ENCODE peak calls at places on chromosomes 16 and 17, in ten cellular contexts. One of them, this sample, is unnamed.
A peak's percentile ranks its signal among the peaks of the same experiment; 100 is the strongest.

GRCh38 chr16:21097151-21097550 is 53.5 kb downstream of the DNAH3 start:
- DNase-seq in AG04450: no peak
- DNase-seq in dorsolateral prefrontal cortex: no peak
- DNase-seq in heart left ventricle: no peak
- DNase-seq in lower leg skin: peak; percentile 7
- DNase-seq in adrenal gland: no peak
- DNase-seq in cardiac muscle cell: no peak
- DNase-seq in uterus: no peak
- DNase-seq in K562: no peak
- DNase-seq in heart right ventricle: no peak
- DNase-seq in this sample: no peak

GRCh38 chr16:65201446-65202010 is 79.7 kb upstream of the CDH11 start:
- DNase-seq in AG04450: no peak
- DNase-seq in dorsolateral prefrontal cortex: no peak
- DNase-seq in heart left ventricle: no peak
- DNase-seq in lower leg skin: no peak
- DNase-seq in adrenal gland: no peak
- DNase-seq in cardiac muscle cell: peak; percentile 41
- DNase-seq in uterus: no peak
- DNase-seq in K562: no peak
- DNase-seq in heart right ventricle: no peak
- DNase-seq in this sample: no peak

GRCh38 chr16:685967-686366 is 1.8 kb upstream of the JMJD8 start:
- DNase-seq in AG04450: no peak
- DNase-seq in dorsolateral prefrontal cortex: no peak
- DNase-seq in heart left ventricle: no peak
- DNase-seq in lower leg skin: no peak
- DNase-seq in adrenal gland: peak; percentile 80
- DNase-seq in cardiac muscle cell: peak; percentile 43
- DNase-seq in uterus: no peak
- DNase-seq in K562: no peak
- DNase-seq in heart right ventricle: no peak
- DNase-seq in this sample: no peak

GRCh38 chr16:86525696-86526095 is 15.4 kb downstream of the FOXF1 start:
- DNase-seq in AG04450: no peak
- DNase-seq in dorsolateral prefrontal cortex: no peak
- DNase-seq in heart left ventricle: no peak
- DNase-seq in lower leg skin: no peak
- DNase-seq in adrenal gland: no peak
- DNase-seq in cardiac muscle cell: no peak
- DNase-seq in uterus: no peak
- DNase-seq in K562: no peak
- DNase-seq in heart right ventricle: no peak
- DNase-seq in this sample: no peak

GRCh38 chr16:67926181-67926742 is 5.4 kb downstream of the CTRL start:
- DNase-seq in AG04450: no peak
- DNase-seq in dorsolateral prefrontal cortex: no peak
- DNase-seq in heart left ventricle: no peak
- DNase-seq in lower leg skin: peak; percentile 86
- DNase-seq in adrenal gland: no peak
- DNase-seq in cardiac muscle cell: no peak
- DNase-seq in uterus: no peak
- DNase-seq in K562: no peak
- DNase-seq in heart right ventricle: no peak
- DNase-seq in this sample: no peak

GRCh38 chr17:21816592-21817567 is 124.6 kb downstream of the KCNJ18 start:
- DNase-seq in AG04450: no peak
- DNase-seq in dorsolateral prefrontal cortex: no peak
- DNase-seq in heart left ventricle: no peak
- DNase-seq in lower leg skin: peak; percentile 70
- DNase-seq in adrenal gland: no peak
- DNase-seq in cardiac muscle cell: no peak
- DNase-seq in uterus: no peak
- DNase-seq in K562: no peak
- DNase-seq in heart right ventricle: no peak
- DNase-seq in this sample: no peak

GRCh38 chr17:14304222-14304844 is 3.5 kb downstream of the HS3ST3B1 start:
- DNase-seq in AG04450: no peak
- DNase-seq in dorsolateral prefrontal cortex: no peak
- DNase-seq in heart left ventricle: no peak
- DNase-seq in lower leg skin: peak; percentile 39
- DNase-seq in adrenal gland: no peak
- DNase-seq in cardiac muscle cell: no peak
- DNase-seq in uterus: no peak
- DNase-seq in K562: no peak
- DNase-seq in heart right ventricle: no peak
- DNase-seq in this sample: no peak

GRCh38 chr17:38768417-38768816 is 15.9 kb downstream of the PSMB3 start:
- DNase-seq in AG04450: no peak
- DNase-seq in dorsolateral prefrontal cortex: no peak
- DNase-seq in heart left ventricle: no peak
- DNase-seq in lower leg skin: no peak
- DNase-seq in adrenal gland: peak; percentile 61
- DNase-seq in cardiac muscle cell: no peak
- DNase-seq in uterus: no peak
- DNase-seq in K562: no peak
- DNase-seq in heart right ventricle: no peak
- DNase-seq in this sample: no peak

GRCh38 chr17:40427002-40427491 is 9.4 kb upstream of the TOP2A start:
- DNase-seq in AG04450: no peak
- DNase-seq in dorsolateral prefrontal cortex: no peak
- DNase-seq in heart left ventricle: no peak
- DNase-seq in lower leg skin: peak; percentile 71
- DNase-seq in adrenal gland: no peak
- DNase-seq in cardiac muscle cell: no peak
- DNase-seq in uterus: no peak
- DNase-seq in K562: no peak
- DNase-seq in heart right ventricle: no peak
- DNase-seq in this sample: no peak

GRCh38 chr17:40422990-40423611 is 5.4 kb upstream of the TOP2A start:
- DNase-seq in AG04450: no peak
- DNase-seq in dorsolateral prefrontal cortex: no peak
- DNase-seq in heart left ventricle: no peak
- DNase-seq in lower leg skin: peak; percentile 74
- DNase-seq in adrenal gland: no peak
- DNase-seq in cardiac muscle cell: no peak
- DNase-seq in uterus: no peak
- DNase-seq in K562: peak; percentile 55
- DNase-seq in heart right ventricle: no peak
- DNase-seq in this sample: no peak

GRCh38 chr17:40431231-40431602 is 12.0 kb upstream of the IGFBP4 start:
- DNase-seq in AG04450: no peak
- DNase-seq in dorsolateral prefrontal cortex: no peak
- DNase-seq in heart left ventricle: no peak
- DNase-seq in lower leg skin: peak; percentile 34
- DNase-seq in adrenal gland: peak; percentile 7
- DNase-seq in cardiac muscle cell: no peak
- DNase-seq in uterus: no peak
- DNase-seq in K562: no peak
- DNase-seq in heart right ventricle: no peak
- DNase-seq in this sample: no peak

GRCh38 chr17:40430272-40431230 is 12.7 kb upstream of the IGFBP4 start:
- DNase-seq in AG04450: no peak
- DNase-seq in dorsolateral prefrontal cortex: no peak
- DNase-seq in heart left ventricle: no peak
- DNase-seq in lower leg skin: peak; percentile 63
- DNase-seq in adrenal gland: peak; percentile 3
- DNase-seq in cardiac muscle cell: no peak
- DNase-seq in uterus: no peak
- DNase-seq in K562: no peak
- DNase-seq in heart right ventricle: no peak
- DNase-seq in this sample: no peak

GRCh38 chr17:40425741-40426140 is 8.0 kb upstream of the TOP2A start:
- DNase-seq in AG04450: no peak
- DNase-seq in dorsolateral prefrontal cortex: no peak
- DNase-seq in heart left ventricle: no peak
- DNase-seq in lower leg skin: peak; percentile 75
- DNase-seq in adrenal gland: no peak
- DNase-seq in cardiac muscle cell: no peak
- DNase-seq in uterus: no peak
- DNase-seq in K562: no peak
- DNase-seq in heart right ventricle: no peak
- DNase-seq in this sample: no peak
- TF ChIP-seq CTCF in AG04450: no peak
- TF ChIP-seq CTCF in dorsolateral prefrontal cortex: no peak
- TF ChIP-seq CTCF in heart left ventricle: no peak
- TF ChIP-seq CTCF in lower leg skin: no peak
- TF ChIP-seq CTCF in adrenal gland: no peak
- TF ChIP-seq CTCF in cardiac muscle cell: no peak
- TF ChIP-seq CTCF in uterus: no peak
- TF ChIP-seq CTCF in K562: no peak
- TF ChIP-seq CTCF in heart right ventricle: no peak
- TF ChIP-seq CTCF in this sample: no peak

DNA sequence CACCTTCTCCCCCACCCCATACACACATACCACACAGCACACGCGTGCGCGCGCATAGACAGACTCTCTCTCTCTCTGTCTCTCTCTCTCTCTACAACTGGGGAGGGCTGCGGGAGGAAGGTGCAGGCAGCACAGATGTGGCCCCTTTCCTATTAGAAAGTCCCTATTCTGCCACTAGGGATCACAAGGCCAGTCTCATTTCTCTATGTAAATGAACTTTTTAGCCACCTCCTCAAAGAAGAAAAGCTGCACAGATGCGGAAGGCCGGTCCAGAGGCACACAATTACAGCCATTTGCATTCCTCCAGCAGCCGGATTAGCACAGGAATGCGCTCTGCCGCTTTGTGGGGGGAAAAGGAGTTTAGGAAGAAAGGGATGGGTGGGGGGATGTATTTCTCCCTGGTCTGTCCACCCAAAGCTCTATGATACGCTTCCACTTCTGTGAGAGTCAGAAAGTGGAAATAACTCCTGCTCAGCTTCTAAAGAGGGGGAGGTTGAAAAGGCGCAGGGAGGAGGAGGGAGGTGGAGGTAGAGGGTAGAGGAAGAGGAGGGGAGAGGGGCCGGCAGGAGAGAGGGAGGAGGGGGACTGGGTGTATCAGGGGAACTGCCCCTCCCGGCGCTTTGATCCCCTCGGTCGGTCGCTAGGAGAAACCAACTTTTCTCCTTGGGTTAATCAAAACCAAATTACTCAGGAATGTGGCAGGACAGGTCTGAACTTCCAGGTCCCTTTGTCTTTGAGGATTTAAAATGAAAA is 11.7 kb downstream of the ZFHX3 start:
- DNase-seq in AG04450: no peak
- DNase-seq in dorsolateral prefrontal cortex: no peak
- DNase-seq in heart left ventricle: no peak
- DNase-seq in lower leg skin: no peak
- DNase-seq in adrenal gland: no peak
- DNase-seq in cardiac muscle cell: no peak
- DNase-seq in uterus: no peak
- DNase-seq in K562: no peak
- DNase-seq in heart right ventricle: no peak
- DNase-seq in this sample: no peak
- H3K4me3 ChIP-seq in AG04450: no peak overlapping the region
- H3K4me3 ChIP-seq in dorsolateral prefrontal cortex: no peak overlapping the region
- H3K4me3 ChIP-seq in heart left ventricle: no peak overlapping the region
- H3K4me3 ChIP-seq in lower leg skin: no peak overlapping the region
- H3K4me3 ChIP-seq in adrenal gland: no peak overlapping the region
- H3K4me3 ChIP-seq in cardiac muscle cell: no peak overlapping the region
- H3K4me3 ChIP-seq in uterus: no peak overlapping the region
- H3K4me3 ChIP-seq in K562: no peak overlapping the region
- H3K4me3 ChIP-seq in heart right ventricle: no peak overlapping the region
- H3K4me3 ChIP-seq in this sample: no peak overlapping the region

GRCh38 chr16:12258806-12259205 is 282.3 kb downstream of the SNX29 start:
- DNase-seq in AG04450: no peak
- DNase-seq in dorsolateral prefrontal cortex: no peak
- DNase-seq in heart left ventricle: no peak
- DNase-seq in lower leg skin: no peak
- DNase-seq in adrenal gland: no peak
- DNase-seq in cardiac muscle cell: no peak
- DNase-seq in uterus: no peak
- DNase-seq in K562: no peak
- DNase-seq in heart right ventricle: no peak
- DNase-seq in this sample: no peak

GRCh38 chr16:12259258-12259657 is 282.7 kb downstream of the SNX29 start:
- DNase-seq in AG04450: no peak
- DNase-seq in dorsolateral prefrontal cortex: no peak
- DNase-seq in heart left ventricle: no peak
- DNase-seq in lower leg skin: no peak
- DNase-seq in adrenal gland: no peak
- DNase-seq in cardiac muscle cell: no peak
- DNase-seq in uterus: no peak
- DNase-seq in K562: no peak
- DNase-seq in heart right ventricle: no peak
- DNase-seq in this sample: no peak

GRCh38 chr16:12260119-12260646 is 283.6 kb downstream of the SNX29 start:
- DNase-seq in AG04450: no peak
- DNase-seq in dorsolateral prefrontal cortex: no peak
- DNase-seq in heart left ventricle: no peak
- DNase-seq in lower leg skin: no peak
- DNase-seq in adrenal gland: no peak
- DNase-seq in cardiac muscle cell: no peak
- DNase-seq in uterus: no peak
- DNase-seq in K562: no peak
- DNase-seq in heart right ventricle: no peak
- DNase-seq in this sample: no peak

GRCh38 chr16:12262454-12263180 is 286.1 kb downstream of the SNX29 start:
- DNase-seq in AG04450: no peak
- DNase-seq in dorsolateral prefrontal cortex: no peak
- DNase-seq in heart left ventricle: no peak
- DNase-seq in lower leg skin: no peak
- DNase-seq in adrenal gland: peak; percentile 30
- DNase-seq in cardiac muscle cell: no peak
- DNase-seq in uterus: no peak
- DNase-seq in K562: no peak
- DNase-seq in heart right ventricle: no peak
- DNase-seq in this sample: no peak

DNA sequence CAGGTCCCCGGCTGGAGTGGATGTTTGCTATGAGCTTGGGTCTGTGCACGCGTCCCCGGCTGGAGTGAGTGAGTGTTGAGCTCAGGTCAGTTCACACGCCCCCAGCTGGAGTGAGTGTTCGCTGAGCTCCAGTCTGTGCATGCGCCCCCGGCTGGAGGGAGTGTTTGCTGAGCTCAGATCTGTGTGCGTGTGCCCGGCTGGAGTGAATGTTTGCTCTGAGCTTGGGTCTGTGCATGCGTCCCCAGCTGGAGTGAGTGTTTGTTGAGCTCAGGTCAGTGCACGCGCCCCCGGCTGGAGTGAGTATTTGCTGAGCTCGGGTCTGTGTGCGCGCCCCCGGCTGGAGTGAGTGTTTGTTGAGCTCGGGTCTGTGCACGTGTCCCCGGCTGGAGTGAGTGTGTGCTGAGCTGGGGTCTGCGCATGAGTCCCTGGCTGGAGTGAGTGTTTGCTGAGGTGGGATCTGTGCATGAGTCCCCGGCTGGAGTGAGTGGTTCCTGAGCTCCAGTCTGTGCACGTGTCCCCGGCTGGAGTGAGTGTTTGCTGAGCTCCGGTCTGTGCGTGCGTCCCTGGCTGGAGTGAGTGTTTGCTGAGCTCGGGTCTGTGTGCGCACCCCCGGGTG is 284.2 kb downstream of the SNX29 start:
- DNase-seq in AG04450: peak; percentile 55
- DNase-seq in dorsolateral prefrontal cortex: no peak
- DNase-seq in heart left ventricle: peak; percentile 22
- DNase-seq in lower leg skin: no peak
- DNase-seq in adrenal gland: no peak
- DNase-seq in cardiac muscle cell: peak; percentile 50
- DNase-seq in uterus: no peak
- DNase-seq in K562: peak; percentile 73
- DNase-seq in heart right ventricle: peak; percentile 28
- DNase-seq in this sample: no peak
- TF ChIP-seq CTCF in AG04450: peak; percentile 43
- TF ChIP-seq CTCF in dorsolateral prefrontal cortex: no peak
- TF ChIP-seq CTCF in heart left ventricle: no peak
- TF ChIP-seq CTCF in lower leg skin: no peak
- TF ChIP-seq CTCF in adrenal gland: no peak
- TF ChIP-seq CTCF in cardiac muscle cell: no peak
- TF ChIP-seq CTCF in uterus: no peak
- TF ChIP-seq CTCF in K562: peak; percentile 80
- TF ChIP-seq CTCF in heart right ventricle: peak; percentile 19
- TF ChIP-seq CTCF in this sample: no peak

GRCh38 chr17:48596000-48596734 is 2.6 kb upstream of the HOXB5 start:
- DNase-seq in AG04450: no peak
- DNase-seq in dorsolateral prefrontal cortex: no peak
- DNase-seq in heart left ventricle: no peak
- DNase-seq in lower leg skin: no peak
- DNase-seq in adrenal gland: no peak
- DNase-seq in cardiac muscle cell: no peak
- DNase-seq in uterus: no peak
- DNase-seq in K562: no peak
- DNase-seq in heart right ventricle: no peak
- DNase-seq in this sample: no peak
- H3K4me3 ChIP-seq in AG04450: peak overlapping the region; percentile 76
- H3K4me3 ChIP-seq in dorsolateral prefrontal cortex: no peak overlapping the region
- H3K4me3 ChIP-seq in heart left ventricle: peak overlapping the region; percentile 3
- H3K4me3 ChIP-seq in lower leg skin: no peak overlapping the region
- H3K4me3 ChIP-seq in adrenal gland: peak overlapping the region; percentile 72
- H3K4me3 ChIP-seq in cardiac muscle cell: no peak overlapping the region
- H3K4me3 ChIP-seq in uterus: no peak overlapping the region
- H3K4me3 ChIP-seq in K562: no peak overlapping the region
- H3K4me3 ChIP-seq in heart right ventricle: no peak overlapping the region
- H3K4me3 ChIP-seq in this sample: peak overlapping the region; percentile 76

This sample was measured in AG04449.